ENCODE peak calls at places on chromosomes 13 and 19, in five cellular contexts. O, Y, K, M and G are unnamed samples.

GRCh38 chr19:11504502-11505031 is 1.1 kb downstream of the ZNF653 start:
- DNase-seq in K (no peak), O (no peak), Y (no peak), M (no peak), G (no peak)

GRCh38 chr13:44267966-44268365 is 105.7 kb upstream of the SERP2 start:
- DNase-seq in K (peak; percentile 80), Y (no peak), O (no peak), M (no peak), G (no peak)

GRCh38 chr19:6087074-6087506 is 23.2 kb downstream of the RFX2 start:
- DNase-seq in Y (no peak), O (no peak), M (no peak), K (no peak), G (no peak)

GRCh38 chr19:23075031-23075733 is 41.6 kb upstream of the ZNF730 start:
- DNase-seq in O (peak; percentile 62), K (peak; percentile 72), Y (no peak), M (no peak), G (peak; percentile 76)

GRCh38 chr13:111048387-111048786 is 66.7 kb upstream of the ARHGEF7 start:
- DNase-seq in O (no peak), Y (no peak), M (no peak), K (no peak), G (no peak)

GRCh38 chr13:44854264-44855060 is 134.8 kb downstream of the NUFIP1 start:
- DNase-seq in M (peak; percentile 82), Y (no peak), O (peak; percentile 94), K (peak; percentile 11), G (no peak)

GRCh38 chr13:43784491-43784890 is 2.3 kb downstream of the ENOX1 start:
- DNase-seq in O (no peak), Y (no peak), K (no peak), M (no peak), G (no peak)

GRCh38 chr19:16441661-16442071 is 30.1 kb downstream of the EPS15L1 start:
- DNase-seq in M (no peak), O (no peak), Y (no peak), K (no peak), G (no peak)

GRCh38 chr19:31340059-31341025 is 8.9 kb downstream of the TSHZ3 start:
- DNase-seq in Y (no peak), K (peak; percentile 62), M (no peak), O (no peak), G (peak; percentile 49)

GRCh38 chr13:81078048-81078447 is 737.1 kb upstream of the SPRY2 start:
- DNase-seq in O (no peak), Y (no peak), M (no peak), K (no peak), G (no peak)

GRCh38 chr13:20311022-20311421 is 78.9 kb upstream of the GJB6 start:
- DNase-seq in K (no peak), Y (no peak), M (no peak), O (no peak), G (no peak)

GRCh38 chr19:47628058-47628771 is 19.3 kb downstream of the BICRA start:
- DNase-seq in M (no peak), K (no peak), O (no peak), Y (no peak), G (no peak)
- H3K4me1 ChIP-seq in M (peaks cover 28% of the 10 kb centered on the region), K (peaks cover 6% of the 10 kb centered on the region), O (peaks cover 47% of the 10 kb centered on the region), Y (no peaks in the 10 kb centered on the region), G (peaks cover 10% of the 10 kb centered on the region)

DNA sequence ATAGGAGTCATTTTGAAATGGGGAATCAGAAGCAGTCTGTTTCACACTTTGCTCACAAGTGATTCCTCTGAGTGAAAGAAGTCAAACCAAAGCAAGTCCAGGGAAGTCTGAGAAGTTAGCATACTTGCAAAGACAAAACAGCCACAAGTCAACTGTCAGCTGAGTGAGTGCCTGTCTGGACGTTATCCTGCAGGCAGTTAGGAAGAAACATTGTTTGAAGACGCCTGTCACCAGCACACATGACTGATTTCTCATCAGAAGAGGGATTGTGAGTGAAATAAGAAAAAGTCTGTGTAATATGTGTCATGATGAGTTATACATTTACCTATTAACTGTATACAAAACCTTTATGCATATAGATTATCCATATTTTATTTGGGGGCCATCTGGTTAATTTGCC is 153.6 kb downstream of the KCNRG start:
- DNase-seq in M (no peak), O (no peak), Y (no peak), K (no peak), G (no peak)
- TF ChIP-seq CTCF in M (no peak), O (no peak), Y (no peak), K (no peak), G (no peak)

GRCh38 chr13:98527526-98527925 is 49.4 kb downstream of the STK24 start:
- DNase-seq in M (no peak), Y (no peak), K (no peak), O (no peak), G (no peak)

GRCh38 chr13:98525852-98526512 is 50.9 kb downstream of the STK24 start:
- DNase-seq in K (no peak), O (no peak), Y (no peak), M (no peak), G (no peak)

GRCh38 chr13:98530236-98530635 is 46.7 kb downstream of the STK24 start:
- DNase-seq in Y (no peak), M (no peak), O (no peak), K (no peak), G (no peak)

GRCh38 chr13:98529171-98529570 is 47.7 kb downstream of the STK24 start:
- DNase-seq in M (no peak), O (no peak), Y (no peak), K (no peak), G (no peak)

DNA sequence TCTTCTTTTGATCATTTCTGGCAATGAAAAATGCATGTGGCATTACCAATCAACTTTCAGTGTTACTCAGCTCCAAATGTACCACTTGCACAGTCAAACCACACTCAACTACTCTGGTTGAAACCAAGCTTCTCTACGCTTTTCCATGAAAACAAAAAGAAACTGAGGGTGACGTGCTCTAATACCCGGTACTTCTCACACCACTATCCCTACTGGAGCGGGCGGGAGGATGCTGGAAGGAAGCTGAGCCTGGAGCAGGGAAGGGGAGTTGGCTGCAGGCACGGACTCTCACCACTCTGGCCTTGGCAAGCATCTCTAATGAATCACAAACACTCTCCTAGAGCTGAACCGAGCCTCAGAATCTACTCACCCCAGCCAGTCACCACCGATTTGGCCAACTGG is 48.2 kb downstream of the STK24 start:
- DNase-seq in O (peak; percentile 63), K (peak; percentile 35), M (no peak), Y (no peak), G (no peak)
- H3K4me1 ChIP-seq in O (peaks cover 67% of the 10 kb centered on the region), K (peaks cover 5% of the 10 kb centered on the region), M (peaks cover 43% of the 10 kb centered on the region), Y (no peaks in the 10 kb centered on the region), G (peaks cover 25% of the 10 kb centered on the region)

GRCh38 chr19:43611788-43612187 is at the start of gene SRRM5:
- DNase-seq in M (no peak), Y (no peak), K (no peak), O (no peak), G (no peak)

GRCh38 chr19:43609872-43610271 is 2.0 kb upstream of the SRRM5 start:
- DNase-seq in O (no peak), M (no peak), K (no peak), Y (no peak), G (no peak)

GRCh38 chr19:43610493-43610892 is 1.4 kb upstream of the SRRM5 start:
- DNase-seq in M (no peak), Y (no peak), K (peak; percentile 7), O (no peak), G (no peak)

GRCh38 chr19:43616306-43616705 is 3.1 kb downstream of the ZNF428 start:
- DNase-seq in M (no peak), Y (no peak), O (no peak), K (no peak), G (no peak)

GRCh38 chr19:43612374-43612773 is 486 bp downstream of the SRRM5 start:
- DNase-seq in Y (no peak), M (no peak), O (no peak), K (no peak), G (no peak)
- TF ChIP-seq CTCF in Y (no peak), M (no peak), O (no peak), K (no peak), G (no peak)

DNA sequence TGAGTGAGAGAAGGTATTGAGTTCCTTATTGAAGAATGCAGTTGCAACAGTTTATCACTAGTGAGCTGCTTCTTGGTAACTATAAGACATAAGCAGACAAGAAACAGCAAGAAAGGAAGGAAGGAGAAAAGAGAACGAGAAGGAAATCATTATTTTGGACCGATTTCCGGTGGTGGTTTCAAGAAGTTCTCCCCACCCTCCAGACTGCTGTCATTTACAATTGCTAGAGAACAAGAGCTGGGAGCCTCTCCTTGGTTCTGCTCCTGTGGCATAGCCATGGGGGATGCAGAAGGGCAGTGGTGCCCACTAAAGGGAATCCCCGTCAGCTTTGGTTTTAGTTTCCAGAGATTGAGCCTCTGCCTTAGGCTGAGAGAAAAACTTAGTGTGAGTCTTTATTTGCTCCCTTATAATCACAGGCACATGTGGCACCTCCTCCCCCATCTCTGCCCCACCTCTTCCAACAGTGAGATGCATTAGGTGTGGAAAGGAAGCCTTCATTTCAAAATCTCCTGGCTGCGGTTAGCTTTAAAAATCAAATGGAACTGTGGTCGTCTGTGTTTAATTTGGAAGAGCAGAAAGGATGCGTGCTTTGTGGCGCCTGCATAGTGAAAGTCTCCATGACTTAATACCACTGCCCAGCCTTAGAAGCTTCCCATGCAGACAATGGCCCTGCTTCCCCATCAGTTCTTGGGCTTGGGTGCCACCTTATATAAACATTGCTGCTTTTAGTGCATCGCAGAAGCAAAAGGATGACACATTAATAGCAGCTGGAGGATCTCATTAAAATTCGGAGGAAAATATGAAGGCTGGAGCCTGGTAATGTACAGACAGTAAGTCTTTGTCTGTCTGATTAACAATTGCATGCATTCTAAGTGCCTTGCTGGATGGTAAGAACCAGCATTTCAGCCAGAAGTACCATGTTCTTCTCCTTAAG is 25.0 kb downstream of the LRCH1 start:
- DNase-seq in O (no peak), M (no peak), K (peak; percentile 33), Y (no peak), G (no peak)
- H3K4me1 ChIP-seq in O (peaks cover 34% of the 10 kb centered on the region), M (peaks cover 34% of the 10 kb centered on the region), K (peaks cover 18% of the 10 kb centered on the region), Y (no peaks in the 10 kb centered on the region), G (peaks cover 13% of the 10 kb centered on the region)

DNA sequence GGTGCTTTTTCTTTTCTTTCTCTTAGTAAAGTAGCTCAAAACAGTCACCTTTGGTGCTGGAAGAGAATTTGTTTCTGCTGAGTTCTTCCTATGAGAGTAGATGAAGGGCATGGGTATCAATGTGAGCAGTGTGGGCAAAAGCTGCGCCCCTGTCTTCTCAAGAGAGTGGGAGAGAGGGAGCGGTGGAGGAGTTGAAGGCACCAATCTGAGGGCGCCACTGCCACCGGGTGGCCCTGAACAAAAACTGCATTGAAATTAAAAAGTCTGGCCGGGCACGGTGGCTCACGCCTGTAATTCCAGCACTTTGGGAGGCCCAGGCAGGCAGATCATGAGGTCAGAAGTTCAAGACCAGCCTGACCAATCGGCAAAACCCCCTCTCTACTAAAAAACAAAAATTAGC is 28.7 kb upstream of the EPHX3 start:
- DNase-seq in Y (no peak), O (no peak), K (no peak), M (no peak), G (no peak)
- TF ChIP-seq CTCF in Y (no peak), O (peak; percentile 15), K (peak; percentile 40), M (no peak), G (no peak)

DNA sequence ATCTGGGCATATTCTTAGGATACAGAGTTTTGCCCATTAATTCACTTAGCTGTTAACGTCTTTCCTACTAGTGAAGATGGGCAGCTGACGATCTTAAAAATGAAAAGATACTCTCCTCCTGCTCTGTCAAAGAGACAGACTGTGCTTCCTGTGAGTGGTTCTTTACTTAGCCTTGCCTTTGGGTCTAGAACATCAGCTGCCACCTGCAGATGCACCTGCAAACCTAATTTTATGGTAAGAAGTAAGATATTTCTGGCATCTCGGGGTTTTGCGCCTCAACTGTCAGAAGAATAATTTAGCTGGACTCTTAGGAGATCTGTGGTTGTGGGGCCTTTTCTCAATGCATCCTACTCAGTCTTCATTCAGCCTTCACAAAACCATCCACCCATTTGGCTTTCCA is 36.2 kb downstream of the TRPC4 start:
- DNase-seq in Y (no peak), K (no peak), O (no peak), M (no peak), G (no peak)
- H3K4me1 ChIP-seq in Y (no peaks in the 10 kb centered on the region), K (no peaks in the 10 kb centered on the region), O (no peaks in the 10 kb centered on the region), M (no peaks in the 10 kb centered on the region), G (no peaks in the 10 kb centered on the region)